ENCODE peak calls at places on chromosomes 6 and 20, in five cellular contexts. F is posterior cingulate gyrus; U is keratinocyte; R is progenitor cell of endocrine pancreas; Q is CD4-positive, alpha-beta T cell. V is an unnamed sample.

GRCh38 chr6:37273697-37274096 is 15.8 kb upstream of the TMEM217 start:
- DNase-seq in F (no peak), U (no peak), R (no peak), Q (no peak), V (no peak)

GRCh38 chr20:23541330-23541729 is 27.0 kb downstream of the CST9L start:
- DNase-seq in F (no peak), U (peak), R (no peak), Q (no peak), V (no peak)

GRCh38 chr6:143821359-143821758 is 21.8 kb upstream of the LTV1 start:
- DNase-seq in F (no peak), U (no peak), R (no peak), Q (no peak), V (no peak)

GRCh38 chr6:113306552-113307145 is 550.5 kb upstream of the MARCKS start:
- DNase-seq in F (peak), U (no peak), R (peak), Q (peak), V (peak)

GRCh38 chr20:25669826-25670422 is 26.7 kb downstream of the ZNF337 start:
- DNase-seq in F (no peak), U (peak), R (no peak), Q (no peak), V (no peak)

GRCh38 chr6:5323979-5324378 is 62.7 kb downstream of the FARS2 start:
- DNase-seq in F (no peak), U (no peak), R (no peak), Q (no peak), V (no peak)

GRCh38 chr6:84428300-84428907 is 201.0 kb upstream of the CEP162 start:
- DNase-seq in F (peak), U (no peak), R (peak), Q (no peak), V (peak)

GRCh38 chr6:157586476-157587126 is 205.6 kb downstream of the ZDHHC14 start:
- DNase-seq in F (no peak), U (no peak), R (no peak), Q (no peak), V (no peak)

GRCh38 chr6:2491137-2491536 is 245.7 kb upstream of the GMDS start:
- DNase-seq in F (no peak), U (no peak), R (no peak), Q (no peak), V (no peak)

GRCh38 chr20:46954490-46955038 is 59.9 kb downstream of the EYA2 start:
- DNase-seq in F (no peak), U (no peak), R (no peak), Q (no peak), V (no peak)

GRCh38 chr20:48904566-48905321 is 16.8 kb upstream of the ARFGEF2 start:
- DNase-seq in F (peak), U (no peak), R (peak), Q (peak), V (peak)

GRCh38 chr20:1881240-1881835 is 13.9 kb upstream of the SIRPA start:
- DNase-seq in F (peak), U (no peak), R (no peak), Q (no peak), V (peak)

GRCh38 chr20:34863421-34863965 is 9.2 kb downstream of the GGT7 start:
- DNase-seq in F (no peak), U (no peak), R (no peak), Q (no peak), V (no peak)

GRCh38 chr20:13638162-13638495 is 603 bp downstream of the TASP1 start:
- DNase-seq in F (no peak), U (no peak), R (no peak), Q (no peak), V (no peak)

GRCh38 chr6:108423982-108424695 is 129.3 kb downstream of the AFG1L start:
- DNase-seq in F (no peak), U (no peak), R (no peak), Q (no peak), V (no peak)

GRCh38 chr6:114135348-114136002 is 164.5 kb upstream of the HDAC2 start:
- DNase-seq in F (no peak), U (no peak), R (no peak), Q (no peak), V (no peak)

V was measured in left ventricle myocardium inferior.